ENCODE peak calls at places on chromosomes 7 and 10, in seven cellular contexts. L, R, N, K, C, P and Z are unnamed samples.

GRCh38 chr10:21503580-21503979 is 21.9 kb downstream of the SKIDA1 start:
- DNase-seq in N (no peak), L (no peak), C (no peak), P (no peak), R (no peak), K (no peak), Z (no peak)

GRCh38 chr7:50631100-50631499 is 65.9 kb upstream of the DDC start:
- DNase-seq in L (no peak), R (no peak), C (no peak), N (no peak), K (no peak), P (no peak), Z (no peak)

GRCh38 chr10:33937987-33938386 is 603.5 kb upstream of the NRP1 start:
- DNase-seq in C (no peak), L (no peak), K (no peak), N (no peak), R (no peak), P (no peak), Z (no peak)

GRCh38 chr10:102113956-102114857 is 6.0 kb downstream of the LDB1 start:
- DNase-seq in N (peak; percentile 36), K (no peak), P (no peak), C (peak; percentile 29), R (no peak), L (peak; percentile 85), Z (no peak)

GRCh38 chr7:44849277-44850210 is 1.7 kb upstream of the H2AZ2 start:
- DNase-seq in P (no peak), K (no peak), C (no peak), R (no peak), N (no peak), L (no peak), Z (no peak)

GRCh38 chr7:157389951-157390730 is 53.3 kb downstream of the DNAJB6 start:
- DNase-seq in C (peak; percentile 23), P (no peak), N (no peak), R (no peak), K (no peak), L (no peak), Z (no peak)

GRCh38 chr7:80087051-80087767 is 47.4 kb upstream of the GNAI1 start:
- DNase-seq in K (no peak), C (no peak), R (no peak), P (peak; percentile 57), N (no peak), L (no peak), Z (no peak)

GRCh38 chr7:116447980-116448839 is 51.3 kb upstream of the CAV2 start:
- DNase-seq in L (no peak), K (no peak), N (no peak), P (no peak), R (no peak), C (no peak), Z (no peak)

GRCh38 chr10:78972160-78972946 is 96.4 kb upstream of the ZMIZ1 start:
- DNase-seq in K (no peak), N (peak; percentile 77), C (no peak), R (peak; percentile 8), P (peak; percentile 38), L (peak; percentile 48), Z (no peak)

GRCh38 chr7:47529826-47530555 is 51.9 kb downstream of the TNS3 start:
- DNase-seq in K (no peak), C (no peak), P (no peak), N (no peak), L (no peak), R (no peak), Z (no peak)

GRCh38 chr7:34145603-34146002 is 240.3 kb downstream of the BMPER start:
- DNase-seq in R (no peak), L (no peak), N (no peak), C (no peak), K (no peak), P (no peak), Z (no peak)

GRCh38 chr7:30658471-30659074 is 23.7 kb downstream of the CRHR2 start:
- DNase-seq in K (no peak), P (no peak), L (no peak), C (no peak), N (no peak), R (no peak), Z (no peak)

GRCh38 chr7:129438281-129438838 is 4.1 kb downstream of the STRIP2 start:
- DNase-seq in N (no peak), P (no peak), C (no peak), K (no peak), R (no peak), L (no peak), Z (no peak)

GRCh38 chr7:129779602-129780256 is 168.2 kb downstream of the NRF1 start:
- DNase-seq in R (peak; percentile 51), P (no peak), K (no peak), C (peak; percentile 57), N (peak; percentile 80), L (peak; percentile 74), Z (no peak)

GRCh38 chr7:1466524-1467271 is 7.4 kb upstream of the MICALL2 start:
- DNase-seq in L (peak; percentile 26), R (peak; percentile 93), K (no peak), N (peak; percentile 79), P (peak; percentile 45), C (no peak), Z (no peak)

GRCh38 chr7:139127648-139128047 is 18.1 kb upstream of the ZC3HAV1 start:
- DNase-seq in L (no peak), R (no peak), K (no peak), C (no peak), P (no peak), N (no peak), Z (no peak)

GRCh38 chr7:63067897-63068585 is 930.6 kb upstream of the ZNF722 start:
- DNase-seq in P (no peak), C (no peak), K (no peak), L (peak; percentile 34), R (no peak), N (no peak), Z (no peak)

GRCh38 chr7:94190599-94191061 is 186.5 kb upstream of the BET1 start:
- DNase-seq in K (no peak), R (no peak), N (no peak), P (peak; percentile 83), C (no peak), L (no peak), Z (no peak)

GRCh38 chr10:17143055-17143690 is 13.6 kb upstream of the CUBN start:
- DNase-seq in N (no peak), K (no peak), C (no peak), P (no peak), L (no peak), R (no peak), Z (no peak)

GRCh38 chr10:30490289-30491000 is 56.5 kb downstream of the MAP3K8 start:
- DNase-seq in C (no peak), N (no peak), R (no peak), K (no peak), P (no peak), L (no peak), Z (no peak)

GRCh38 chr7:35799846-35800717 is 775 bp upstream of the SEPTIN7 start:
- DNase-seq in N (peak; percentile 96), C (peak; percentile 89), L (peak; percentile 94), R (peak; percentile 85), P (peak; percentile 85), K (peak; percentile 84), Z (peak; percentile 75)

GRCh38 chr7:156158693-156159092 is 346.4 kb upstream of the SHH start:
- DNase-seq in L (no peak), P (no peak), N (no peak), C (no peak), K (no peak), R (no peak), Z (no peak)

GRCh38 chr10:108788891-108789290 is 1134.4 kb downstream of the XPNPEP1 start:
- DNase-seq in R (no peak), L (no peak), K (no peak), P (no peak), C (no peak), N (no peak), Z (no peak)